ENCODE peak calls at places on chromosomes 13 and 19, in eight cellular contexts. R, U, Q, T, N, I, S and K are unnamed samples.

GRCh38 chr19:23049256-23049655 is 46.3 kb upstream of the ZNF728 start:
- DNase-seq in R (no peak), U (no peak), Q (no peak), T (no peak), N (no peak), I (no peak), S (no peak), K (no peak)

GRCh38 chr19:3175761-3176714 is 2.5 kb upstream of the S1PR4 start:
- DNase-seq in R (no peak), U (peak), Q (no peak), T (peak), N (no peak), I (peak), S (no peak), K (no peak)

GRCh38 chr19:34120846-34121639 is 51.3 kb upstream of the LSM14A start:
- DNase-seq in R (no peak), U (no peak), Q (no peak), T (no peak), N (peak), I (peak), S (peak), K (no peak)

GRCh38 chr13:104132849-104133248 is 1066.6 kb upstream of the SLC10A2 start:
- DNase-seq in R (no peak), U (no peak), Q (no peak), T (no peak), N (no peak), I (no peak), S (no peak), K (no peak)

GRCh38 chr13:41603917-41604316 is 146.6 kb downstream of the RGCC start:
- DNase-seq in R (no peak), U (no peak), Q (no peak), T (no peak), N (no peak), I (no peak), S (peak), K (no peak)

GRCh38 chr19:38780443-38780842 is 7.1 kb upstream of the LGALS7 start:
- DNase-seq in R (no peak), U (no peak), Q (no peak), T (no peak), N (no peak), I (no peak), S (no peak), K (no peak)

GRCh38 chr13:48066310-48066989 is 28.5 kb downstream of the MED4 start:
- DNase-seq in R (no peak), U (peak), Q (no peak), T (no peak), N (no peak), I (no peak), S (peak), K (no peak)

GRCh38 chr13:60182907-60183306 is 19.2 kb upstream of the DIAPH3 start:
- DNase-seq in R (no peak), U (no peak), Q (no peak), T (no peak), N (no peak), I (no peak), S (no peak), K (no peak)

GRCh38 chr13:29654807-29655547 is 59.5 kb upstream of the SLC7A1 start:
- DNase-seq in R (no peak), U (no peak), Q (no peak), T (no peak), N (no peak), I (no peak), S (no peak), K (no peak)

GRCh38 chr13:98466634-98467236 is 110.2 kb downstream of the STK24 start:
- DNase-seq in R (no peak), U (no peak), Q (no peak), T (no peak), N (no peak), I (no peak), S (peak), K (peak)

GRCh38 chr19:4115050-4115817 is 8.7 kb downstream of the MAP2K2 start:
- DNase-seq in R (no peak), U (peak), Q (no peak), T (peak), N (peak), I (peak), S (no peak), K (no peak)

GRCh38 chr13:33116321-33117010 is 100.2 kb downstream of the KL start:
- DNase-seq in R (no peak), U (no peak), Q (no peak), T (no peak), N (no peak), I (no peak), S (no peak), K (no peak)

GRCh38 chr13:113158946-113159345 is 498 bp downstream of the PROZ start:
- DNase-seq in R (no peak), U (no peak), Q (no peak), T (no peak), N (no peak), I (no peak), S (no peak), K (no peak)

GRCh38 chr13:80251403-80251802 is 89.5 kb downstream of the SPRY2 start:
- DNase-seq in R (no peak), U (no peak), Q (no peak), T (no peak), N (no peak), I (no peak), S (no peak), K (no peak)

GRCh38 chr19:13781547-13781946 is 7.3 kb downstream of the C19orf53 start:
- DNase-seq in R (no peak), U (no peak), Q (no peak), T (peak), N (no peak), I (peak), S (peak), K (peak)

GRCh38 chr13:99442273-99442895 is 58.9 kb upstream of the TM9SF2 start:
- DNase-seq in R (no peak), U (no peak), Q (no peak), T (no peak), N (no peak), I (peak), S (peak), K (no peak)

GRCh38 chr19:51808333-51808986 is 13.5 kb downstream of the FPR3 start:
- DNase-seq in R (no peak), U (no peak), Q (no peak), T (no peak), N (no peak), I (no peak), S (peak), K (no peak)

GRCh38 chr19:40445945-40446784 is 2.0 kb upstream of the SERTAD3 start:
- DNase-seq in R (no peak), U (no peak), Q (peak), T (no peak), N (no peak), I (no peak), S (peak), K (no peak)

GRCh38 chr19:30862876-30863275 is 486.4 kb downstream of the TSHZ3 start:
- DNase-seq in R (no peak), U (no peak), Q (no peak), T (no peak), N (no peak), I (no peak), S (no peak), K (no peak)

GRCh38 chr19:14147797-14148605 is 11.6 kb upstream of the ASF1B start:
- DNase-seq in R (no peak), U (no peak), Q (peak), T (peak), N (peak), I (peak), S (peak), K (peak)

GRCh38 chr13:47310376-47310775 is 413.5 kb upstream of the HTR2A start:
- DNase-seq in R (no peak), U (no peak), Q (no peak), T (no peak), N (no peak), I (no peak), S (no peak), K (no peak)

GRCh38 chr13:45718063-45718462 is 15.9 kb downstream of the CBY2 start:
- DNase-seq in R (no peak), U (no peak), Q (no peak), T (no peak), N (no peak), I (no peak), S (peak), K (no peak)

GRCh38 chr13:29733069-29733700 is 117.2 kb downstream of the UBL3 start:
- DNase-seq in R (no peak), U (no peak), Q (no peak), T (peak), N (no peak), I (no peak), S (no peak), K (no peak)

GRCh38 chr19:542173-542866 is 1.5 kb upstream of the GZMM start:
- DNase-seq in R (no peak), U (no peak), Q (no peak), T (no peak), N (no peak), I (no peak), S (no peak), K (no peak)

GRCh38 chr19:16293133-16294085 is 31.2 kb upstream of the KLF2 start:
- DNase-seq in R (no peak), U (no peak), Q (peak), T (peak), N (no peak), I (peak), S (peak), K (peak)

GRCh38 chr19:16295071-16295470 is 29.6 kb upstream of the KLF2 start:
- DNase-seq in R (no peak), U (no peak), Q (no peak), T (no peak), N (no peak), I (no peak), S (no peak), K (no peak)

GRCh38 chr19:16298334-16298733 is 26.3 kb upstream of the KLF2 start:
- DNase-seq in R (no peak), U (no peak), Q (no peak), T (no peak), N (no peak), I (no peak), S (no peak), K (no peak)

GRCh38 chr19:16297575-16298178 is 26.9 kb upstream of the KLF2 start:
- DNase-seq in R (no peak), U (no peak), Q (no peak), T (no peak), N (no peak), I (peak), S (no peak), K (no peak)

DNA sequence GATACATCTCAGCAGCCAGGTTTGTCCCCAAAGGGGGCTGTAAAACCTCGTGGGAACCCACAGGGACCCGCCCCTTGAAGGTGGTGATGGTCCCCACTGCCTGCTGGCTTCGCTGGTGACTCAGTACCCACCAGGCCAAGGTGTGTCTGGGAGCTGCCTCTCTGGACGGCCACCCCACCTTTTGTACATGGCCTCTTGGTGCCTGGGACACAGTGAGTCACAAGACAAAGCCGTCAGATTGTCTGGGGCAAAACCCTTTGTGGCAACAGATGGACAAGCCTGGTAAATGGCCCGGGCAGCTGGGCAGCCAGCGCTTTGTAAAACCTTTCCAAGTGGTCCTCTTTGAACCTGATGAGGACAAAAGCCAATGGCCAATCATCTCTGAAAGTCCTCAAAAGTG is 27.9 kb upstream of the KLF2 start:
- DNase-seq in R (no peak), U (no peak), Q (no peak), T (no peak), N (no peak), I (peak), S (no peak), K (no peak)
- TF ChIP-seq POLR2AphosphoS5 in R (no peak), U (no peak), Q (no peak), T (no peak), N (no peak), I (peak), S (no peak), K (no peak)

GRCh38 chr19:45638930-45639729 is at the start of gene EML2:
- DNase-seq in R (no peak), U (no peak), Q (peak), T (peak), N (no peak), I (peak), S (peak), K (no peak)
- TF ChIP-seq POLR2A in R (no peak), U (peak), Q (no peak), T (no peak), N (peak), I (no peak), S (peak), K (no peak)

GRCh38 chr19:50365434-50366306 is at the start of gene NAPSA:
- DNase-seq in R (no peak), U (no peak), Q (no peak), T (peak), N (no peak), I (no peak), S (no peak), K (no peak)

GRCh38 chr19:50371914-50372475 is 4.3 kb upstream of the NR1H2 start:
- DNase-seq in R (no peak), U (no peak), Q (no peak), T (peak), N (no peak), I (no peak), S (no peak), K (no peak)

DNA sequence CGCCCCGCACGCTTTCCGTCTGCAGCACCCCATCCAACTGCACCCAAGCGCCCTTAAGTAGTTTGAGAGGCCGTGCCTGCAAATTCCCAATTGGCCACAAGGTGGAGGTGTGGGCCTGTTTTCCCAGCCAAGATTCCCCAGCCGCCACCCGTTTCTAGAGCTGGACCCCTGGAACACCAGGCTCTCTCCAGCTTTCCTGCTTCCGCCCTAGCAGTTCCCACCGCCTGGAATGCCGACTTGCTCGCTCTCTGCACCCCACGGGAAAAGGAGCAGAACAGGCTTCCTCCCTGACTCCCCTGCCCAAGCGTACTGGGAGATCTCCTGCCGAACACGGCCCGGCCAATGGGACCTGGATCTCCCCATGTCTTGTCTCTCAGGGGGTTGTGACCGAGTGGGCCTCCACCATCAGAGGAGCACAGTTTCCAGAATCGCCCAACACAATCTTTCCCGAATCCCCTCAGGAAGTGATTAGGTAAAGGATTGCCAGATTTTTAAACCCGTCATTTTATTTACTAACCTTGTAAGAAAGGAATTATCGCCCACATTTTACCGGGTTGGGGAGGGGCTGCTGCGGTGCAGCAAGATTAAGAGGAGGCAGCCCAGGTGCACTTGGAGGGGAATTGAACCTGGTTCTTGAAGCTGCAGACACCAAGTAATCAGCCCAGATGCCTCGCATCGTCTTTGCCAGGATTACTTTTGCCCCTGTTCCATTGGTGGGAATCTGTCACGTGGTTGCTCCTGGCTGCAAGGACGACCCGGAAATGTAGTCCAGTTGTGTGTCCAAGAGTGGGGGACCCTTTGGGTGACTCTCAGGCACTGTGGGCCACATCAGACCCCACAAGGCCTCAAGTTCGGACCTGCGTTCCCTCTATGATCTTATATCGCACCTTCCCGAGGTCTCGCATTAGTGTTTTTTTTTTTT is 3.5 kb upstream of the NAPSA start:
- DNase-seq in R (no peak), U (peak), Q (peak), T (peak), N (peak), I (peak), S (peak), K (peak)
- TF ChIP-seq POLR2AphosphoS5 in R (no peak), U (peak), Q (no peak), T (peak), N (peak), I (no peak), S (no peak), K (peak)

GRCh38 chr19:36054119-36054732 is at the start of gene THAP8:
- DNase-seq in R (peak), U (peak), Q (peak), T (peak), N (peak), I (peak), S (peak), K (peak)
- TF ChIP-seq POLR2A in R (peak), U (peak), Q (no peak), T (no peak), N (peak), I (peak), S (peak), K (peak)

GRCh38 chr13:55728229-55728628 is 1412.5 kb upstream of the PRR20A start:
- DNase-seq in R (no peak), U (no peak), Q (no peak), T (no peak), N (no peak), I (no peak), S (no peak), K (no peak)
- TF ChIP-seq POLR2AphosphoS5 in R (no peak), U (no peak), Q (no peak), T (no peak), N (no peak), I (no peak), S (no peak), K (no peak)